ENCODE peak calls at places on chromosomes 13 and 19, in nine cellular contexts. One of them, this sample, is unnamed.
A peak's percentile ranks its signal among the peaks of the same experiment; 100 is the strongest.

GRCh38 chr13:31982124-31982523 is 49.5 kb upstream of the FRY start:
- DNase-seq in GM23248: peak; percentile 29
- DNase-seq in fibroblast of lung: peak; percentile 31
- DNase-seq in heart right ventricle: no peak
- DNase-seq in tibial nerve: no peak
- DNase-seq in PC-9: no peak
- DNase-seq in spleen: no peak
- DNase-seq in WERI-Rb-1: no peak
- DNase-seq in adrenal gland: no peak
- DNase-seq in this sample: no peak

GRCh38 chr13:64709079-64709478 is 2521.1 kb downstream of the PCDH9 start:
- DNase-seq in GM23248: no peak
- DNase-seq in fibroblast of lung: no peak
- DNase-seq in heart right ventricle: no peak
- DNase-seq in tibial nerve: no peak
- DNase-seq in PC-9: no peak
- DNase-seq in spleen: no peak
- DNase-seq in WERI-Rb-1: peak; percentile 49
- DNase-seq in adrenal gland: no peak
- DNase-seq in this sample: no peak

GRCh38 chr19:30325657-30326056 is 46.5 kb upstream of the ZNF536 start:
- DNase-seq in GM23248: no peak
- DNase-seq in fibroblast of lung: no peak
- DNase-seq in heart right ventricle: no peak
- DNase-seq in tibial nerve: no peak
- DNase-seq in PC-9: no peak
- DNase-seq in spleen: no peak
- DNase-seq in WERI-Rb-1: no peak
- DNase-seq in adrenal gland: no peak
- DNase-seq in this sample: no peak

GRCh38 chr19:18456974-18457373 is 19.0 kb upstream of the ISYNA1 start:
- DNase-seq in GM23248: peak; percentile 75
- DNase-seq in fibroblast of lung: no peak
- DNase-seq in heart right ventricle: no peak
- DNase-seq in tibial nerve: peak; percentile 65
- DNase-seq in PC-9: no peak
- DNase-seq in spleen: no peak
- DNase-seq in WERI-Rb-1: no peak
- DNase-seq in adrenal gland: peak; percentile 89
- DNase-seq in this sample: no peak

GRCh38 chr13:99153219-99153618 is 47.4 kb upstream of the UBAC2 start:
- DNase-seq in GM23248: peak; percentile 38
- DNase-seq in fibroblast of lung: peak; percentile 62
- DNase-seq in heart right ventricle: no peak
- DNase-seq in tibial nerve: no peak
- DNase-seq in PC-9: no peak
- DNase-seq in spleen: no peak
- DNase-seq in WERI-Rb-1: no peak
- DNase-seq in adrenal gland: peak; percentile 7
- DNase-seq in this sample: no peak

GRCh38 chr19:2261438-2262172 is 5.4 kb upstream of the JSRP1 start:
- DNase-seq in GM23248: peak; percentile 39
- DNase-seq in fibroblast of lung: no peak
- DNase-seq in heart right ventricle: no peak
- DNase-seq in tibial nerve: peak; percentile 43
- DNase-seq in PC-9: no peak
- DNase-seq in spleen: no peak
- DNase-seq in WERI-Rb-1: no peak
- DNase-seq in adrenal gland: peak; percentile 67
- DNase-seq in this sample: no peak

GRCh38 chr13:34719060-34719875 is 222.8 kb upstream of the NBEA start:
- DNase-seq in GM23248: no peak
- DNase-seq in fibroblast of lung: peak; percentile 7
- DNase-seq in heart right ventricle: no peak
- DNase-seq in tibial nerve: no peak
- DNase-seq in PC-9: no peak
- DNase-seq in spleen: no peak
- DNase-seq in WERI-Rb-1: no peak
- DNase-seq in adrenal gland: no peak
- DNase-seq in this sample: no peak

GRCh38 chr13:51502206-51502651 is 49.4 kb upstream of the INTS6 start:
- DNase-seq in GM23248: peak; percentile 68
- DNase-seq in fibroblast of lung: peak; percentile 58
- DNase-seq in heart right ventricle: no peak
- DNase-seq in tibial nerve: no peak
- DNase-seq in PC-9: no peak
- DNase-seq in spleen: no peak
- DNase-seq in WERI-Rb-1: no peak
- DNase-seq in adrenal gland: no peak
- DNase-seq in this sample: no peak

GRCh38 chr19:47661161-47661560 is 52.1 kb upstream of the EHD2 start:
- DNase-seq in GM23248: peak; percentile 55
- DNase-seq in fibroblast of lung: peak; percentile 51
- DNase-seq in heart right ventricle: no peak
- DNase-seq in tibial nerve: no peak
- DNase-seq in PC-9: no peak
- DNase-seq in spleen: no peak
- DNase-seq in WERI-Rb-1: no peak
- DNase-seq in adrenal gland: peak; percentile 95
- DNase-seq in this sample: no peak

GRCh38 chr13:105343134-105343806 is 1192.2 kb downstream of the EFNB2 start:
- DNase-seq in GM23248: no peak
- DNase-seq in fibroblast of lung: peak; percentile 78
- DNase-seq in heart right ventricle: no peak
- DNase-seq in tibial nerve: no peak
- DNase-seq in PC-9: no peak
- DNase-seq in spleen: no peak
- DNase-seq in WERI-Rb-1: no peak
- DNase-seq in adrenal gland: no peak
- DNase-seq in this sample: no peak

GRCh38 chr13:44329909-44330545 is 43.6 kb upstream of the SERP2 start:
- DNase-seq in GM23248: no peak
- DNase-seq in fibroblast of lung: no peak
- DNase-seq in heart right ventricle: no peak
- DNase-seq in tibial nerve: no peak
- DNase-seq in PC-9: no peak
- DNase-seq in spleen: no peak
- DNase-seq in WERI-Rb-1: no peak
- DNase-seq in adrenal gland: no peak
- DNase-seq in this sample: no peak

GRCh38 chr19:43439183-43440063 is 24.7 kb downstream of the TEX101 start:
- DNase-seq in GM23248: peak; percentile 91
- DNase-seq in fibroblast of lung: peak; percentile 19
- DNase-seq in heart right ventricle: peak; percentile 10
- DNase-seq in tibial nerve: no peak
- DNase-seq in PC-9: peak; percentile 35
- DNase-seq in spleen: no peak
- DNase-seq in WERI-Rb-1: no peak
- DNase-seq in adrenal gland: no peak
- DNase-seq in this sample: no peak

GRCh38 chr13:102688306-102688973 is 6.4 kb downstream of the METTL21C start:
- DNase-seq in GM23248: no peak
- DNase-seq in fibroblast of lung: no peak
- DNase-seq in heart right ventricle: no peak
- DNase-seq in tibial nerve: no peak
- DNase-seq in PC-9: no peak
- DNase-seq in spleen: no peak
- DNase-seq in WERI-Rb-1: no peak
- DNase-seq in adrenal gland: no peak
- DNase-seq in this sample: no peak

GRCh38 chr13:62482351-62482750 is 1066.7 kb upstream of the PCDH20 start:
- DNase-seq in GM23248: no peak
- DNase-seq in fibroblast of lung: peak; percentile 18
- DNase-seq in heart right ventricle: no peak
- DNase-seq in tibial nerve: no peak
- DNase-seq in PC-9: no peak
- DNase-seq in spleen: no peak
- DNase-seq in WERI-Rb-1: no peak
- DNase-seq in adrenal gland: no peak
- DNase-seq in this sample: no peak

GRCh38 chr13:106998664-106999063 is 430.7 kb upstream of the ARGLU1 start:
- DNase-seq in GM23248: no peak
- DNase-seq in fibroblast of lung: no peak
- DNase-seq in heart right ventricle: no peak
- DNase-seq in tibial nerve: no peak
- DNase-seq in PC-9: no peak
- DNase-seq in spleen: no peak
- DNase-seq in WERI-Rb-1: no peak
- DNase-seq in adrenal gland: no peak
- DNase-seq in this sample: no peak

GRCh38 chr19:43735957-43736356 is 18.8 kb downstream of the SMG9 start:
- DNase-seq in GM23248: peak; percentile 45
- DNase-seq in fibroblast of lung: peak; percentile 41
- DNase-seq in heart right ventricle: no peak
- DNase-seq in tibial nerve: no peak
- DNase-seq in PC-9: no peak
- DNase-seq in spleen: no peak
- DNase-seq in WERI-Rb-1: no peak
- DNase-seq in adrenal gland: no peak
- DNase-seq in this sample: no peak

DNA sequence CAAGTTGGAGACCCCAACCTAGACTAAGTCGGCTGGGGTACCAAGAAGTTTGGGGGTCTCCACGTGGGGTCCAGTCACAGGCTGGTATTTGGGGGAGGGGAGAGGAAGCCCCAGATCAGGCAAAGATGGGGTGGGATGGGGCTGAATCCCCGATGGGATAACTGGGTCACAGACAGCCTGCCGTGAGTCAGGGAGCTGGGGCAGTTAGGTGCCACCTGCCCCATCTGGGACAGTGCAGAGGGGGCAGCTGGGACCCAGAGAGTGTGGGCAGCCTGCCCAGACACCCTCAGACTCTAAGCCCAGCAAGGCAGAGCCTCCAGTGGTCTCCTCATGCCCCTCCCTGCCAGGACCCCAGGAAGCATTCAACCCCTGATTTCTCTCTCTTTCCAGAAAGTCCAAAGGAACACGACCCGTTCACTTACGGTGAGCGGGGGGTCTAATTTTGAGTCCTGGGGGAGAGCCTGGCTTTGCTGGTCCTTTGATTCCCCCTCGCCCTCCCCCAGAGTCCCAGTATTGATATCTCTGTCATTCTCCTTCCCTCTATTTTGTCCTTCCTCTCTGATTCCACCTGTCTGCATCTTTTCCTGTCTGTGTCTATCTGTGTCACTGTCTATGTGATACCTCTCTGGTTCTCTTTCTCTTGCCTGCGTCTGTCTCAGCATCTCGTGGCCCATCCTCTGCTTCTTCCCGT is 1.7 kb downstream of the FXYD1 start:
- DNase-seq in GM23248: no peak
- DNase-seq in fibroblast of lung: no peak
- DNase-seq in heart right ventricle: no peak
- DNase-seq in tibial nerve: no peak
- DNase-seq in PC-9: no peak
- DNase-seq in spleen: no peak
- DNase-seq in WERI-Rb-1: peak; percentile 8
- DNase-seq in adrenal gland: no peak
- DNase-seq in this sample: no peak
- H3K4me3 ChIP-seq in GM23248: no peak overlapping the region
- H3K4me3 ChIP-seq in fibroblast of lung: no peak overlapping the region
- H3K4me3 ChIP-seq in heart right ventricle: peak overlapping the region; percentile 60
- H3K4me3 ChIP-seq in tibial nerve: peak overlapping the region; percentile 48
- H3K4me3 ChIP-seq in PC-9: no peak overlapping the region
- H3K4me3 ChIP-seq in spleen: no peak overlapping the region
- H3K4me3 ChIP-seq in WERI-Rb-1: no peak overlapping the region
- H3K4me3 ChIP-seq in adrenal gland: peak overlapping the region; percentile 10
- H3K4me3 ChIP-seq in this sample: peak overlapping the region; percentile 69

DNA sequence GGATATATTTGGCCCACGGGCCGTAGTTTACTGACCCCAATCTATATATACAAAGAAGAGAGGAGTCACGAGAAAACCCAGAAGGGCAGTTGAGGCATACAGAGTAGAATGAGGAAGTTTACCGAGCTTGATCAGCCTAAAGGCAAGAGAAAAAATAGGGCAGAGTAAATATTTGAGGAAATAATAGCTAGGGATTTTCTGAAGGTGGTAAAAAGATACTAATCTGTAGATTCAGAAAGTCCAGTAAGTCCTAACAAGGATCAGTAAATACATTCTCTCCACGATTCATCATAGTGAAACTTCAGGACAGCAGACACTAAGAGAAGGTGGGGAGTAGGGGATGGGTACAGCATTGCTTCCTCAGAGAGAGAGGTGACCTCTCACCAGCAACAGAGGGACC is 248.1 kb downstream of the ATP8A2 start:
- DNase-seq in GM23248: no peak
- DNase-seq in fibroblast of lung: no peak
- DNase-seq in heart right ventricle: no peak
- DNase-seq in tibial nerve: no peak
- DNase-seq in PC-9: no peak
- DNase-seq in spleen: no peak
- DNase-seq in WERI-Rb-1: no peak
- DNase-seq in adrenal gland: no peak
- DNase-seq in this sample: no peak
- H3K27me3 ChIP-seq in GM23248: no peaks in the 10 kb centered on the region
- H3K27me3 ChIP-seq in fibroblast of lung: no peaks in the 10 kb centered on the region
- H3K27me3 ChIP-seq in heart right ventricle: peaks cover 12% of the 10 kb centered on the region
- H3K27me3 ChIP-seq in tibial nerve: no peaks in the 10 kb centered on the region
- H3K27me3 ChIP-seq in PC-9: peaks cover 53% of the 10 kb centered on the region
- H3K27me3 ChIP-seq in spleen: no peaks in the 10 kb centered on the region
- H3K27me3 ChIP-seq in WERI-Rb-1: no peaks in the 10 kb centered on the region
- H3K27me3 ChIP-seq in adrenal gland: no peaks in the 10 kb centered on the region
- H3K27me3 ChIP-seq in this sample: no peaks in the 10 kb centered on the region

GRCh38 chr13:46050771-46051170 is 1.8 kb downstream of the ZC3H13 start:
- DNase-seq in GM23248: no peak
- DNase-seq in fibroblast of lung: no peak
- DNase-seq in heart right ventricle: no peak
- DNase-seq in tibial nerve: no peak
- DNase-seq in PC-9: no peak
- DNase-seq in spleen: no peak
- DNase-seq in WERI-Rb-1: no peak
- DNase-seq in adrenal gland: no peak
- DNase-seq in this sample: no peak
- H3K4me3 ChIP-seq in GM23248: peak overlapping the region; percentile 98
- H3K4me3 ChIP-seq in fibroblast of lung: no peak overlapping the region
- H3K4me3 ChIP-seq in heart right ventricle: peak overlapping the region; percentile 82
- H3K4me3 ChIP-seq in tibial nerve: no peak overlapping the region
- H3K4me3 ChIP-seq in PC-9: peak overlapping the region; percentile 82
- H3K4me3 ChIP-seq in spleen: no peak overlapping the region
- H3K4me3 ChIP-seq in WERI-Rb-1: no peak overlapping the region
- H3K4me3 ChIP-seq in adrenal gland: no peak overlapping the region
- H3K4me3 ChIP-seq in this sample: no peak overlapping the region

DNA sequence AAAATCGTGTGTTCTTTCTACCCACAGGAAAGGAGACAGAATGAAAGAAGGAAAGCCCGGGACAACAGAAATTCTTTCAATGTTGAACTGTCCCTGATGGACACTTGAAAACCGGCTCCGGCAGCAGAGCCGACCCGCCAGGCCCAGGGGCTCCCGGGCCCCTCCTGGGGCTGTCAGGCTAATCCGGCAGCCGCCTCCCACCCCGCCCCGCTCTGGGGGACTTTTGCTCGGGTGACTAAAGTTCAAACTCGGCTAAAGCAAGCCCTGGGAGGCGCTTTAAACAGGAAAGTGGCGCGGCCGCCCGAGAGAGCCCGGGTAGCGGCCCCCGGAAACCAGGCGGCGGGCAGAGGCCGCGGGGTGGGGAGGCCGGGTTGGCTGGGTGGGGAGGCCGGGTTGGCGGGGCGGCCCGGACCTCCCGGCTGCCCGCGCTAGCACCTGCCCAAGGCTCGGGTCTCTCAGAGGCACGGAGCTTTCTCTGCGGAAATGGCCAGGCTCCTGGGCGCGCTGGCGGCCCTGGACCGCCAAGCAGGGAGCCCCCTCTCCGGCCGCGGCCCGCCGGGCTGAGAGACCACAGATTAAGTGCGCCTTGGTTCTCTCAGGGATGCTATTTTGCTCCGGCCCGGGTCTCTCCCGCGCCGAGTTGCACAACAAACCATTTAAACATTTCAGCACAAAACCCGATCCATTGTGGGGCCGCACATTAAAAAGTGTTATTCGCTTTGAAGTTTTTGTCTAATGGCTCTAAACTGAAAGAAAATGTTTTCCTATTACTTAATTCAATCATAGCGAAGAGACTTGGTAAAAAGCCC is 2.6 kb upstream of the GSX1 start:
- DNase-seq in GM23248: no peak
- DNase-seq in fibroblast of lung: no peak
- DNase-seq in heart right ventricle: no peak
- DNase-seq in tibial nerve: no peak
- DNase-seq in PC-9: no peak
- DNase-seq in spleen: no peak
- DNase-seq in WERI-Rb-1: no peak
- DNase-seq in adrenal gland: no peak
- DNase-seq in this sample: no peak
- H3K27me3 ChIP-seq in GM23248: peaks cover 66% of the 10 kb centered on the region
- H3K27me3 ChIP-seq in fibroblast of lung: peaks cover 54% of the 10 kb centered on the region
- H3K27me3 ChIP-seq in heart right ventricle: peaks cover 97% of the 10 kb centered on the region
- H3K27me3 ChIP-seq in tibial nerve: peaks cover 84% of the 10 kb centered on the region
- H3K27me3 ChIP-seq in PC-9: peaks cover 51% of the 10 kb centered on the region
- H3K27me3 ChIP-seq in spleen: peaks cover 85% of the 10 kb centered on the region
- H3K27me3 ChIP-seq in WERI-Rb-1: peaks cover 95% of the 10 kb centered on the region
- H3K27me3 ChIP-seq in adrenal gland: peaks cover 74% of the 10 kb centered on the region
- H3K27me3 ChIP-seq in this sample: peaks cover 18% of the 10 kb centered on the region

This sample was measured in thoracic aorta.